ENCODE peak calls at places on chromosomes 3 and 15, in ten cellular contexts. M is NCI-H1417 treated with DMSO at 0.1 percent for 48 hours; U is IMR-90; Q is activated CD4-positive, alpha-beta T cell treated with anti-CD3 and anti-CD28 coated beads, Interleukin-2, amount 50 U/mL, for 48 hours; W is H7; B is OCI-LY7; X is stimulated activated CD8-positive, alpha-beta memory T cell treated with anti-CD3 and anti-CD28 coated beads, Interleukin-15, amount 100 ng/mL, for 24 hours; Y is heart right ventricle; O is fibroblast of pulmonary artery; R is fibroblast of the conjunctiva. S is an unnamed sample.

GRCh38 chr3:55204417-55204816 is 276.6 kb upstream of the LRTM1 start:
- DNase-seq in U (peak), X (no peak), B (no peak), Y (no peak), O (no peak), M (no peak), W (no peak), Q (no peak), R (no peak), S (peak)

GRCh38 chr3:69417541-69418078 is 31.7 kb upstream of the FRMD4B start:
- DNase-seq in U (no peak), R (no peak), Y (no peak), B (no peak), Q (no peak), W (no peak), O (no peak), X (no peak), M (no peak), S (no peak)

GRCh38 chr15:63401078-63401477 is 19.4 kb upstream of the CA12 start:
- DNase-seq in M (no peak), Y (no peak), Q (peak), W (no peak), B (no peak), U (no peak), R (no peak), X (no peak), O (no peak), S (no peak)

GRCh38 chr15:38252481-38253311 is at the start of gene SPRED1:
- DNase-seq in B (peak), U (peak), X (peak), O (peak), Y (peak), R (no peak), M (no peak), W (peak), Q (peak), S (peak)

GRCh38 chr15:74320358-74321247 is 46.8 kb downstream of the CYP11A1 start:
- DNase-seq in M (peak), Q (peak), Y (peak), O (peak), B (peak), U (peak), W (peak), R (peak), X (no peak), S (no peak)

GRCh38 chr3:108455212-108455705 is 55.1 kb downstream of the MYH15 start:
- DNase-seq in Y (no peak), R (no peak), Q (no peak), M (no peak), W (no peak), X (no peak), B (no peak), U (peak), O (no peak), S (no peak)

GRCh38 chr15:57427367-57427821 is 51.1 kb downstream of the CGNL1 start:
- DNase-seq in U (no peak), Q (no peak), B (no peak), O (peak), W (peak), M (no peak), Y (no peak), R (no peak), X (no peak), S (peak)

GRCh38 chr3:13111173-13111873 is 38.1 kb upstream of the IQSEC1 start:
- DNase-seq in R (no peak), B (peak), Y (no peak), O (no peak), W (no peak), U (no peak), Q (no peak), M (no peak), X (no peak), S (peak)

GRCh38 chr15:89408512-89409183 is 74.0 kb upstream of the POLG start:
- DNase-seq in O (peak), R (no peak), X (no peak), Y (no peak), U (peak), W (no peak), B (no peak), Q (peak), M (no peak), S (no peak)

GRCh38 chr15:66578286-66578875 is 12.6 kb upstream of the LCTL start:
- DNase-seq in Q (no peak), W (no peak), B (no peak), X (no peak), M (no peak), O (peak), R (no peak), U (peak), Y (no peak), S (peak)

GRCh38 chr3:147614210-147614609 is 205.0 kb downstream of the ZIC1 start:
- DNase-seq in W (no peak), Y (no peak), M (no peak), R (no peak), B (no peak), Q (no peak), X (no peak), O (no peak), U (no peak), S (no peak)

GRCh38 chr3:135432402-135432801 is 533.1 kb upstream of the PPP2R3A start:
- DNase-seq in R (no peak), W (no peak), Y (no peak), M (no peak), Q (no peak), O (no peak), U (no peak), B (no peak), X (no peak), S (no peak)

GRCh38 chr15:97691799-97692198 is 268.7 kb upstream of the ARRDC4 start:
- DNase-seq in M (no peak), R (no peak), U (no peak), B (no peak), O (no peak), X (no peak), Q (no peak), Y (no peak), W (no peak), S (peak)

GRCh38 chr3:136893848-136894443 is 31.9 kb downstream of the NCK1 start:
- DNase-seq in B (no peak), U (peak), R (peak), W (no peak), O (peak), X (no peak), M (no peak), Q (no peak), Y (no peak), S (peak)

GRCh38 chr3:195612075-195612800 is 28.5 kb upstream of the APOD start:
- DNase-seq in U (no peak), M (no peak), X (no peak), Q (no peak), O (no peak), B (no peak), Y (no peak), W (no peak), R (no peak), S (no peak)

GRCh38 chr15:36818260-36818659 is 238.8 kb downstream of the CDIN1 start:
- DNase-seq in Q (no peak), O (no peak), Y (no peak), W (no peak), R (no peak), M (no peak), B (no peak), U (no peak), X (no peak), S (no peak)

GRCh38 chr3:179452166-179452544 is 885 bp upstream of the GNB4 start:
- DNase-seq in M (no peak), Q (no peak), U (peak), O (peak), W (no peak), Y (peak), B (no peak), X (no peak), R (peak), S (peak)

GRCh38 chr15:79960502-79961217 is 10.3 kb downstream of the BCL2A1 start:
- DNase-seq in W (no peak), U (peak), M (no peak), Q (no peak), B (no peak), O (peak), Y (no peak), X (no peak), R (no peak), S (no peak)

GRCh38 chr15:68231102-68231818 is 1.7 kb upstream of the CLN6 start:
- DNase-seq in B (no peak), W (no peak), R (no peak), O (no peak), U (no peak), X (no peak), Y (no peak), M (no peak), Q (no peak), S (no peak)

GRCh38 chr3:146117406-146118285 is 43.3 kb downstream of the PLOD2 start:
- DNase-seq in R (peak), M (no peak), Q (no peak), W (no peak), B (no peak), Y (no peak), U (peak), X (no peak), O (peak), S (peak)

GRCh38 chr3:47250309-47251060 is 32.1 kb downstream of the KIF9 start:
- DNase-seq in B (peak), Y (peak), M (no peak), R (no peak), O (peak), U (peak), X (no peak), Q (no peak), W (peak), S (peak)

GRCh38 chr3:20648294-20648693 is 462.3 kb upstream of the SGO1 start:
- DNase-seq in X (no peak), Y (no peak), W (no peak), M (no peak), Q (no peak), O (peak), U (peak), B (no peak), R (peak), S (peak)

GRCh38 chr15:90184786-90185704 is 16.1 kb upstream of the SEMA4B start:
- DNase-seq in B (peak), Y (peak), O (no peak), R (no peak), Q (peak), X (no peak), M (peak), W (peak), U (no peak), S (peak)

GRCh38 chr15:63338170-63338569 is 43.5 kb downstream of the CA12 start:
- DNase-seq in B (no peak), Y (no peak), X (no peak), O (peak), R (peak), M (no peak), U (peak), W (no peak), Q (no peak), S (no peak)

GRCh38 chr3:191217331-191217730 is 18.3 kb downstream of the OSTN start:
- DNase-seq in O (peak), W (no peak), U (no peak), X (no peak), B (no peak), Y (no peak), R (no peak), Q (no peak), M (no peak), S (no peak)

GRCh38 chr3:118817748-118818165 is 216.9 kb downstream of the IGSF11 start:
- DNase-seq in B (peak), U (peak), Q (peak), M (peak), X (no peak), O (peak), Y (no peak), W (peak), R (peak), S (peak)

GRCh38 chr15:77644543-77645247 is 12.0 kb upstream of the LINGO1 start:
- DNase-seq in M (no peak), Q (no peak), B (no peak), Y (no peak), R (no peak), W (no peak), X (no peak), U (no peak), O (no peak), S (no peak)

GRCh38 chr3:10192953-10193691 is 28.4 kb downstream of the IRAK2 start:
- DNase-seq in M (no peak), Y (no peak), X (no peak), B (peak), W (peak), Q (peak), U (peak), O (peak), R (peak), S (peak)

GRCh38 chr3:128036119-128036518 is 16.1 kb upstream of the SEC61A1 start:
- DNase-seq in Y (no peak), U (no peak), R (no peak), X (no peak), O (no peak), M (no peak), B (no peak), W (no peak), Q (no peak), S (no peak)

GRCh38 chr3:8589880-8590556 is 54.6 kb downstream of the SSUH2 start:
- DNase-seq in X (no peak), Y (no peak), W (no peak), Q (no peak), U (peak), O (no peak), R (no peak), M (no peak), B (no peak), S (peak)

GRCh38 chr3:8727793-8728517 is 5.6 kb upstream of the CAV3 start:
- DNase-seq in Q (no peak), B (no peak), O (no peak), W (no peak), X (no peak), U (no peak), M (no peak), Y (no peak), R (no peak), S (no peak)

GRCh38 chr3:142348460-142348859 is 99.4 kb downstream of the XRN1 start:
- DNase-seq in R (no peak), U (no peak), M (no peak), B (no peak), Y (no peak), X (no peak), O (no peak), W (no peak), Q (no peak), S (no peak)

GRCh38 chr15:82043726-82044372 is 2.0 kb downstream of the MEX3B start:
- DNase-seq in U (no peak), B (no peak), R (no peak), Q (no peak), O (peak), W (peak), Y (no peak), X (no peak), M (no peak), S (no peak)